ENCODE peak calls at places on chromosomes 5 and 9, in eight cellular contexts. S, L, B, E, V, F, I and O are unnamed samples. For H3K4me1, the result is how much of the 10 kb centered on the place peaks cover.

GRCh38 chr9:98191615-98192502 is 578 bp downstream of the CORO2A start:
- DNase-seq in S (peak), L (no peak), B (peak), E (peak), V (peak), F (peak), I (peak), O (peak)

GRCh38 chr5:138706655-138707480 is 46.4 kb upstream of the CTNNA1 start:
- DNase-seq in S (peak), L (no peak), B (peak), E (peak), V (no peak), F (no peak), I (no peak), O (no peak)

GRCh38 chr9:121510766-121511555 is 11.3 kb upstream of the GGTA1 start:
- DNase-seq in S (peak), L (no peak), B (no peak), E (no peak), V (no peak), F (peak), I (no peak), O (no peak)

GRCh38 chr5:88884435-88884877 is 1.5 kb upstream of the MEF2C start:
- DNase-seq in S (no peak), L (no peak), B (no peak), E (no peak), V (no peak), F (no peak), I (no peak), O (no peak)

GRCh38 chr9:3508531-3509374 is 17.0 kb downstream of the RFX3 start:
- DNase-seq in S (peak), L (no peak), B (no peak), E (no peak), V (no peak), F (no peak), I (no peak), O (no peak)

GRCh38 chr9:19372576-19372975 is 7.5 kb downstream of the RPS6 start:
- DNase-seq in S (no peak), L (no peak), B (no peak), E (no peak), V (no peak), F (no peak), I (no peak), O (no peak)

GRCh38 chr5:36305571-36306326 is 4.0 kb upstream of the RANBP3L start:
- DNase-seq in S (peak), L (peak), B (peak), E (peak), V (no peak), F (no peak), I (peak), O (no peak)

GRCh38 chr5:74684900-74685851 is at the start of gene HEXB:
- DNase-seq in S (peak), L (peak), B (peak), E (peak), V (peak), F (peak), I (peak), O (peak)

GRCh38 chr5:150764530-150764929 is 5.7 kb upstream of the DCTN4 start:
- DNase-seq in S (no peak), L (no peak), B (no peak), E (no peak), V (no peak), F (no peak), I (no peak), O (no peak)

GRCh38 chr9:113664176-113664875 is 200.8 kb downstream of the RGS3 start:
- DNase-seq in S (no peak), L (no peak), B (no peak), E (no peak), V (no peak), F (no peak), I (no peak), O (no peak)

GRCh38 chr5:74556631-74557595 is 83.6 kb downstream of the ENC1 start:
- DNase-seq in S (peak), L (no peak), B (no peak), E (no peak), V (no peak), F (no peak), I (no peak), O (no peak)

GRCh38 chr5:139749242-139749641 is 46.4 kb upstream of the PSD2 start:
- DNase-seq in S (no peak), L (no peak), B (no peak), E (peak), V (no peak), F (no peak), I (no peak), O (no peak)

GRCh38 chr5:116212225-116212624 is 127.4 kb downstream of the COMMD10 start:
- DNase-seq in S (no peak), L (no peak), B (no peak), E (no peak), V (no peak), F (no peak), I (no peak), O (no peak)

GRCh38 chr5:13613621-13614020 is 330.9 kb downstream of the DNAH5 start:
- DNase-seq in S (no peak), L (no peak), B (no peak), E (no peak), V (no peak), F (no peak), I (no peak), O (peak)

GRCh38 chr5:151451626-151452520 is 4.5 kb downstream of the SLC36A1 start:
- DNase-seq in S (no peak), L (no peak), B (peak), E (peak), V (no peak), F (no peak), I (no peak), O (no peak)

GRCh38 chr5:149128023-149128875 is 13.0 kb upstream of the ABLIM3 start:
- DNase-seq in S (peak), L (no peak), B (peak), E (peak), V (no peak), F (no peak), I (peak), O (no peak)

GRCh38 chr9:101485873-101486692 is 47.6 kb upstream of the RNF20 start:
- DNase-seq in S (peak), L (peak), B (no peak), E (peak), V (no peak), F (no peak), I (no peak), O (no peak)

GRCh38 chr9:111926421-111926875 is 29.8 kb downstream of the UGCG start:
- DNase-seq in S (no peak), L (no peak), B (no peak), E (no peak), V (peak), F (peak), I (no peak), O (peak)

GRCh38 chr5:38831909-38832308 is 13.9 kb upstream of the OSMR start:
- DNase-seq in S (peak), L (no peak), B (peak), E (peak), V (no peak), F (no peak), I (no peak), O (no peak)

GRCh38 chr9:18684608-18685317 is 210.8 kb downstream of the ADAMTSL1 start:
- DNase-seq in S (no peak), L (no peak), B (no peak), E (no peak), V (no peak), F (no peak), I (no peak), O (no peak)

GRCh38 chr5:174190073-174190675 is 144.7 kb downstream of the NSG2 start:
- DNase-seq in S (no peak), L (no peak), B (no peak), E (no peak), V (no peak), F (no peak), I (no peak), O (no peak)

GRCh38 chr5:18972244-18972643 is 1015.8 kb downstream of the CDH18 start:
- DNase-seq in S (no peak), L (no peak), B (no peak), E (no peak), V (no peak), F (no peak), I (no peak), O (no peak)

GRCh38 chr9:15961217-15961616 is 408.4 kb downstream of the CCDC171 start:
- DNase-seq in S (no peak), L (no peak), B (no peak), E (no peak), V (no peak), F (no peak), I (no peak), O (no peak)

GRCh38 chr5:173895766-173896165 is 7.6 kb downstream of the CPEB4 start:
- DNase-seq in S (peak), L (no peak), B (peak), E (no peak), V (no peak), F (no peak), I (no peak), O (no peak)

GRCh38 chr9:112753725-112754124 is 3.2 kb downstream of the SNX30 start:
- DNase-seq in S (peak), L (no peak), B (peak), E (peak), V (no peak), F (no peak), I (peak), O (no peak)

GRCh38 chr5:131382407-131383395 is 118.8 kb downstream of the CDC42SE2 start:
- DNase-seq in S (peak), L (no peak), B (peak), E (peak), V (peak), F (no peak), I (peak), O (peak)
- H3K4me1 ChIP-seq in S (under half), L (under half), B (under half), E (under half), V (half or more), F (half or more), I (under half), O (half or more)

GRCh38 chr9:87687207-87687606 is 38.7 kb upstream of the CTSL start:
- DNase-seq in S (no peak), L (no peak), B (no peak), E (no peak), V (no peak), F (no peak), I (no peak), O (no peak)

GRCh38 chr9:87684627-87685204 is 41.2 kb upstream of the CTSL start:
- DNase-seq in S (peak), L (peak), B (peak), E (peak), V (no peak), F (no peak), I (peak), O (no peak)

GRCh38 chr9:87686520-87687090 is 39.3 kb upstream of the CTSL start:
- DNase-seq in S (no peak), L (no peak), B (no peak), E (no peak), V (no peak), F (no peak), I (no peak), O (no peak)

GRCh38 chr9:87685431-87685830 is 40.5 kb upstream of the CTSL start:
- DNase-seq in S (no peak), L (no peak), B (no peak), E (no peak), V (no peak), F (no peak), I (no peak), O (no peak)

DNA sequence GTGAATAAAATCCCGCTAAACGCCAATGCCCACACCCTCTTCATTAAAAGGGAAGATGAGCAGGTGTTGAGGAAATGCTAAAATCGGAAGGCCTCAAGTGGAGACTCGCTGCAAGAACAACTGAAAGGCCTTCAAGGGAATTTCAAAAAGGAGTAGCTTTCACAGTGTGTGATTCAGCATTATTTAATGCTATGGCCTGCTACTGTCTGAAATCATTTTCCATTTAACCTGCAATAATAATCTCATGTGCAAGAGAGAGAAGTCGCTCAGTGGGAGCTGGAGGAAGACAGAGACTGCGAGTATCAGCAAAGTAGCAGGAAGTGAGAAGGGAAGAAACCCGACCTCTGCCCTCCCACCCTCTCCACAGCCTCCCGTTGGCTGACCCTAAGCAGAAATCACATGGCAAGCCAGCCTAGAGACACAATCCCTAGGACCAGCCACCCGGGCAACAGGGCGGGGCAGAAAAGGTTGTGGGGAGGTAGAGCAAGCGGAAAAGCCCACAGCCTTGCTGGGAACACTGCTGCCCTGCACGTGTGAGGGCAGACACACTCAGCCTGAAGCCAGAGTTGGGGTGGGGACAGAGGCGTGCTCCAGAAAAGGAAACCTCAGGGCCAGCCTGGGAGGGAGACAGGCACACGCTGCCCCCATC is 39.9 kb upstream of the CTSL start:
- DNase-seq in S (no peak), L (no peak), B (no peak), E (no peak), V (no peak), F (no peak), I (no peak), O (no peak)
- H3K4me1 ChIP-seq in S (under half), L (under half), B (under half), E (under half), V (under half), F (under half), I (under half), O (under half)

GRCh38 chr9:137270929-137271695 is 6.4 kb upstream of the TOR4A start:
- DNase-seq in S (no peak), L (no peak), B (no peak), E (no peak), V (peak), F (peak), I (no peak), O (no peak)

GRCh38 chr9:137268538-137269201 is 8.9 kb upstream of the TOR4A start:
- DNase-seq in S (no peak), L (no peak), B (no peak), E (no peak), V (no peak), F (no peak), I (no peak), O (no peak)

GRCh38 chr9:137271696-137272076 is 5.8 kb upstream of the TOR4A start:
- DNase-seq in S (no peak), L (no peak), B (no peak), E (no peak), V (no peak), F (peak), I (no peak), O (no peak)

GRCh38 chr9:137267933-137268355 is 9.6 kb upstream of the TOR4A start:
- DNase-seq in S (no peak), L (no peak), B (no peak), E (no peak), V (no peak), F (peak), I (no peak), O (no peak)

DNA sequence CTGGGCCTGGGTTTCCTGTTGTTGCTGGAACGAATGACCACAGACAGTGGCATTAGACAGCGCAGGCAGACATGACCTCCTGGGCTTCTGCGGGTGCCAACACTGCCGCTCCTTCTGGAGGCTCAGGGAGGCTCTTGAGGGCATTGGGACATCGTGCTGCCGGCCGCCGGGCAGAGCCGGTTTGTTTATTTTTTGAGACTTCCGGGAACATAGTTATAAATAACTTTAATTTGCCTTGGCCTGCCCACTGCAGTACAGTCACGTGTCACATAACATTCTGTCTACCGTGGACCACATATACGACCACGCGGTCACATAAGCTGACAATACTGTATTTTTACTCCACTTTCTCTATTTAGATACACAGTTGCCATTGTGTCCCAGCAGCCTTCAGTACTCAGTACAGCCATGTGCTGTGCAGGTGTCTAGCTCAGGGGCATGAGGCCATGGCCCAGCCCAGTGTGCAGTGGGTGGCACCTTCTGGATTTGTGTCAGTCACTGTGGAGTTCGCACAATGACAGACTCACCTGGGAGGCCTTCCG is 8.2 kb upstream of the TOR4A start:
- DNase-seq in S (no peak), L (peak), B (no peak), E (peak), V (no peak), F (peak), I (no peak), O (no peak)
- H3K4me1 ChIP-seq in S (under half), L (under half), B (under half), E (under half), V (under half), F (half or more), I (under half), O (under half)

GRCh38 chr9:128098017-128098935 is 29.3 kb downstream of the PTGES2 start:
- DNase-seq in S (peak), L (peak), B (peak), E (peak), V (peak), F (peak), I (peak), O (no peak)
- H3K4me1 ChIP-seq in S (under half), L (half or more), B (under half), E (under half), V (under half), F (half or more), I (under half), O (half or more)

GRCh38 chr9:684950-685340 is 156.6 kb upstream of the DMRT1 start:
- DNase-seq in S (peak), L (no peak), B (peak), E (peak), V (no peak), F (no peak), I (no peak), O (no peak)

GRCh38 chr9:684055-684949 is 157.2 kb upstream of the DMRT1 start:
- DNase-seq in S (no peak), L (no peak), B (peak), E (peak), V (no peak), F (no peak), I (no peak), O (no peak)

GRCh38 chr9:683509-684021 is 157.9 kb upstream of the DMRT1 start:
- DNase-seq in S (no peak), L (no peak), B (no peak), E (no peak), V (no peak), F (no peak), I (no peak), O (no peak)

GRCh38 chr9:680106-680505 is 161.4 kb upstream of the DMRT1 start:
- DNase-seq in S (no peak), L (no peak), B (peak), E (no peak), V (no peak), F (no peak), I (no peak), O (no peak)

DNA sequence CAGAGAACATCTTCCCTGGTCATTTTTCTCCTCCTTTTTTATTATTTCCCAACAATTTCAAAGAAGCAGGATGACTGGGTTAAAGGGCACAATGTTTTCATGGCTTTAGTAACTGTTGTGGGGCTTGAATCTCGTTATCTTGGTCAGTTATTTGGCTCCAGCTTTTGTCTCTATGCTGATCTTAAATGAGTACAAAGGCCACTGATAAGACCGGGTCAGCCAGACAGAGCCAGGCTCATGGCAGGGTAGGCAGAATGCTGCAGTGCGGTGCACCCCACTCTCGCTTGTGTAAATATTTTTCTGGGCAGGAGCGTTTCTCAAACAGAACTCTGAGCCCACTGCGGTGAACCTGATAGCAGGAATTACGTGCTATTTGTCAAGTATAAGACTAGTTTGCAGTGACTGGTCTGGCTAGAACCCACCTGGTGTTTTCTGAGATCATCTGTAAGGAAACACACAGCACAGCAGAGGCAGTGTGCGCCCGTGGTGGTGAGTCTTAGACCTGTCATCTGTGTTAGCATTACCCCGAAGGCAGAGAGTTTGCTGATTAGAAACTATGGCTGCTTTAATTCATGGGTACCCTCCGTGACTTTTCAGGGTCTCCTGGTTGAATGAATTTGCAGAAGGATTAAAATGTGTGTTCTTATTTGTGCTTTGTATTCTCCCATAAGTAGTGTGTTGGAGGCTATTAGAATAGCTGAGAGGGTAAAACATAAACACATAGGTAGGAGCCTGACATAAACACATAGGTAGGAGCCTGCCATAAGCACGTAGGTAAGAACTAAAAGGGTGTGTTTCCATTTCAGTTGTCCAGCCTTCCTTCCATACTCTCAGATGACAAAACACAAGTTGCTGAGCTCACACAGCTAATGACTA is 158.6 kb upstream of the DMRT1 start:
- DNase-seq in S (peak), L (no peak), B (peak), E (peak), V (no peak), F (no peak), I (no peak), O (no peak)
- H3K4me1 ChIP-seq in S (under half), L (under half), B (half or more), E (under half), V (under half), F (under half), I (under half), O (under half)